ENCODE peak calls at places on chromosomes 7 and 10, in four cellular contexts. H is testis, V is lower lobe of right lung, E is gastrocnemius medialis. Y is an unnamed sample.
A peak's percentile ranks its signal among the peaks of the same experiment; 100 is the strongest.

GRCh38 chr7:156993021-156993924 is 17.2 kb downstream of the MNX1 start:
- DNase-seq in H (peak; percentile 79), V (no peak), E (no peak), Y (no peak)

GRCh38 chr10:129888784-129889616 is 75.1 kb downstream of the EBF3 start:
- DNase-seq in H (peak; percentile 43), V (no peak), E (peak; percentile 25), Y (no peak)

GRCh38 chr10:7408494-7409044 is 2.3 kb downstream of the SFMBT2 start:
- DNase-seq in H (peak; percentile 73), V (peak; percentile 71), E (peak; percentile 57), Y (no peak)

GRCh38 chr10:91540714-91541113 is 92.2 kb downstream of the PPP1R3C start:
- DNase-seq in H (no peak), V (no peak), E (no peak), Y (no peak)

GRCh38 chr7:25307624-25308023 is 79.3 kb upstream of the NPVF start:
- DNase-seq in H (no peak), V (no peak), E (no peak), Y (no peak)

GRCh38 chr7:100887186-100887954 is 2.1 kb downstream of the UFSP1 start:
- DNase-seq in H (no peak), V (peak; percentile 74), E (no peak), Y (no peak)

GRCh38 chr7:2072042-2072441 is 160.7 kb downstream of the MAD1L1 start:
- DNase-seq in H (no peak), V (no peak), E (no peak), Y (no peak)

GRCh38 chr7:49773939-49774458 is 561 bp downstream of the VWC2 start:
- DNase-seq in H (no peak), V (no peak), E (no peak), Y (no peak)

GRCh38 chr7:117273325-117274292 is 49.2 kb downstream of the WNT2 start:
- DNase-seq in H (no peak), V (no peak), E (no peak), Y (no peak)

GRCh38 chr10:18104223-18104872 is 35.9 kb upstream of the CACNB2 start:
- DNase-seq in H (peak; percentile 85), V (peak; percentile 54), E (no peak), Y (no peak)

GRCh38 chr7:139094596-139094995 is 14.9 kb downstream of the ZC3HAV1 start:
- DNase-seq in H (peak; percentile 50), V (no peak), E (no peak), Y (no peak)

GRCh38 chr7:131845573-131846337 is 289.3 kb upstream of the PODXL start:
- DNase-seq in H (no peak), V (no peak), E (no peak), Y (no peak)

GRCh38 chr10:71213761-71214440 is 1.5 kb downstream of the UNC5B start:
- DNase-seq in H (peak; percentile 56), V (no peak), E (no peak), Y (peak; percentile 65)

GRCh38 chr10:84076540-84077195 is 62.6 kb upstream of the GHITM start:
- DNase-seq in H (no peak), V (no peak), E (peak; percentile 17), Y (no peak)

GRCh38 chr10:127278001-127278400 is 81.6 kb upstream of the INSYN2A start:
- DNase-seq in H (no peak), V (no peak), E (no peak), Y (no peak)

GRCh38 chr10:70445718-70446485 is 4.4 kb upstream of the NODAL start:
- DNase-seq in H (no peak), V (no peak), E (no peak), Y (no peak)

GRCh38 chr10:12847361-12847975 is 154.0 kb downstream of the CCDC3 start:
- DNase-seq in H (peak; percentile 55), V (no peak), E (no peak), Y (no peak)

GRCh38 chr10:89207181-89207800 is at the start of gene CH25H:
- DNase-seq in H (peak; percentile 87), V (peak; percentile 81), E (peak; percentile 27), Y (peak; percentile 89)

GRCh38 chr7:129363-130221 is 62.8 kb upstream of the FAM20C start:
- DNase-seq in H (peak; percentile 92), V (no peak), E (no peak), Y (peak; percentile 86)

GRCh38 chr7:38232475-38233366 is 40.7 kb downstream of the TARP start:
- DNase-seq in H (no peak), V (peak; percentile 60), E (peak; percentile 24), Y (peak; percentile 10)

GRCh38 chr10:43261578-43261965 is 5.3 kb downstream of the RASGEF1A start:
- DNase-seq in H (no peak), V (no peak), E (no peak), Y (no peak)

GRCh38 chr7:141752634-141753033 is 11.3 kb upstream of the TAS2R3 start:
- DNase-seq in H (no peak), V (no peak), E (no peak), Y (no peak)

GRCh38 chr7:40566879-40567278 is 432.1 kb downstream of the SUGCT start:
- DNase-seq in H (no peak), V (no peak), E (no peak), Y (no peak)

GRCh38 chr10:123614888-123615287 is 51.3 kb upstream of the GPR26 start:
- DNase-seq in H (peak; percentile 89), V (peak; percentile 59), E (no peak), Y (no peak)

GRCh38 chr7:155209920-155210319 is 87.8 kb upstream of the INSIG1 start:
- DNase-seq in H (no peak), V (no peak), E (no peak), Y (no peak)

GRCh38 chr7:122303971-122304603 is 463 bp downstream of the FEZF1 start:
- DNase-seq in H (no peak), V (peak; percentile 47), E (no peak), Y (no peak)

GRCh38 chr10:111297351-111297848 is 220.6 kb downstream of the ADRA2A start:
- DNase-seq in H (no peak), V (no peak), E (no peak), Y (no peak)

GRCh38 chr7:25391295-25391861 is 163.1 kb upstream of the NPVF start:
- DNase-seq in H (no peak), V (no peak), E (no peak), Y (no peak)

GRCh38 chr7:42071372-42072261 is 165.4 kb downstream of the GLI3 start:
- DNase-seq in H (no peak), V (no peak), E (no peak), Y (no peak)

GRCh38 chr7:106737202-106737562 is 76.2 kb upstream of the CCDC71L start:
- DNase-seq in H (no peak), V (no peak), E (no peak), Y (no peak)
- TF ChIP-seq CTCF in H (peak; percentile 21), V (no peak), E (no peak), Y (peak; percentile 14)

DNA sequence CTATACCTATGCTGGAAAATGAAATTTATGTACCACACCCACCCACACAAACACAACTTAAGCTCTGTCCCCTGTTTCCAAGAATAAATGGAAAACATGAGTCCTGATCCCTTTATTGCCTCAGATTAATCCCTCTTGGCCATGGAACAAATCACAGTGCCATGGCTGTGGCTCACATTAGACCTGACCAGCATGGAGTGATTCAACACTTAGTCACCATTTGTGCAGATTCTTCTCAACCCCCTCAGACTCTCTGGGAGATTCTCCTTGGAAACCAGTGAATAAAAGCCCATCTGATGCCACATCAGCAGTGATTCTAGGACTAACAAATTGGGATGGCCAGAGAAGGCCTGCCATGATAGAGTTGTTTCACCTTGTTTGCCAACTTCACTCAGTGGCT is 204.4 kb upstream of the TMEM72 start:
- DNase-seq in H (no peak), V (no peak), E (no peak), Y (no peak)
- H3K27ac ChIP-seq in H (no peak overlapping the region), V (no peak overlapping the region), E (no peak overlapping the region), Y (no peak overlapping the region)

GRCh38 chr7:78770422-78771410 is 682.8 kb downstream of the MAGI2 start:
- DNase-seq in H (no peak), V (no peak), E (no peak), Y (no peak)
- H3K4me3 ChIP-seq in H (peak overlapping the region; percentile 1), V (no peak overlapping the region), E (peak overlapping the region; percentile 49), Y (peak overlapping the region; percentile 43)

GRCh38 chr7:16644987-16645592 is 464 bp downstream of the ANKMY2 start:
- DNase-seq in H (peak; percentile 44), V (peak; percentile 49), E (peak; percentile 32), Y (peak; percentile 70)
- TF ChIP-seq CTCF in H (no peak), V (no peak), E (no peak), Y (no peak)

GRCh38 chr10:132519382-132520146 is 18.0 kb upstream of the INPP5A start:
- DNase-seq in H (no peak), V (peak; percentile 55), E (peak; percentile 21), Y (peak; percentile 67)
- H3K27ac ChIP-seq in H (peak overlapping the region; percentile 82), V (peak overlapping the region; percentile 85), E (peak overlapping the region; percentile 86), Y (peak overlapping the region; percentile 97)

DNA sequence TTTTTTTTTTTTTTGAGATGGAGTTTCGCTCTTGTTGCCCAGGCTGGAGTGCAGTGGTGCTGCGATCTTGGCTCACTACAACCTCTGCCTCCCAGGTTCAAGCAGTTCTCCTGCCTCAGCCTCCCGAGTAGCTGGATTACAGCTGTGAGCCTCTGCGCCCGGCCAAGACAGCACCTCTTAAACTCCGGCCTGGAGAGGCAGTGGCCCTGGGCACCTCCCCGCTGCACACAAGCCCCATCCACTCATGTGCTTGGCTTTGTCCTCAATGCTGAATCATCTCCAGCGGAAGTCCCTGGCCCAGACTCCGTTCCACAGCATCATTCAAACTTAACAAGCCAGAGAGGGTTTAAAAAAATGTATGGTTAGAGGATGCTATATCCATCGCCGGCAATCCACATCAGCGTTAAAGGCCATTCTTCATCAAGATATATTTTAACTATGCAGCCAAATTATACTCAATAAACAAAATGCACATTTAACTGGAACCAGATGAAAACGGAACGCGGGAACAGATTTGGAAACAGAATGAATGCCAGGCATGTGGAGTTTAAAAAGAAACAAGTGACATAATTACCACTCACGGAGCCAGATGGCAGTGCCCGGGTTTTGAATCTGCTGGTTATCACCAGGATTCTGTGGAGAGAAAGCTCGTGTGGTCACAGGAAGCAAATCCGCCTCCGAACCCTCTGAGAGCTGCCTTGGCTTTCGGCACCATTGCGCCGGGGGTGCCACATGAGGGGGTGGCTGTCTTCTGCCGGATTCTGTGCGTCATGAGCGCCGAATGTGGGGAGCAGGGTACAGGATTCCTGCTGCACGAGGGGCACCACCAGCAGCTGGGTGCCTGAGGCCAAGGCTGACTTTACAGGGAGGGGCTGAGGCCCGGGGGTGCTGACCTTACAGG is 45.6 kb upstream of the CFAP46 start:
- DNase-seq in H (no peak), V (peak; percentile 40), E (no peak), Y (no peak)
- H3K4me3 ChIP-seq in H (no peak overlapping the region), V (no peak overlapping the region), E (no peak overlapping the region), Y (no peak overlapping the region)

Y was measured in ascending aorta.